ENCODE peak calls at places on chromosomes 12 and 14, in six cellular contexts. J, K, N, D, A and T are unnamed samples.

GRCh38 chr12:59820594-59821011 is 224.8 kb downstream of the SLC16A7 start:
- DNase-seq in N (no peak), A (no peak), D (no peak), K (no peak), J (no peak), T (no peak)

GRCh38 chr12:68358532-68359485 is 26.6 kb upstream of the MDM1 start:
- DNase-seq in D (peak), N (peak), J (peak), A (peak), K (no peak), T (no peak)

GRCh38 chr14:100025111-100025510 is 40.1 kb upstream of the EVL start:
- DNase-seq in N (no peak), K (no peak), J (peak), A (peak), D (peak), T (no peak)

GRCh38 chr12:2306012-2306411 is 253.2 kb downstream of the CACNA1C start:
- DNase-seq in A (no peak), J (no peak), D (no peak), N (no peak), K (no peak), T (no peak)

GRCh38 chr12:116199160-116199559 is 78.3 kb downstream of the MED13L start:
- DNase-seq in A (no peak), N (no peak), J (no peak), D (no peak), K (no peak), T (no peak)

GRCh38 chr12:45235087-45236025 is 19.5 kb downstream of the ANO6 start:
- DNase-seq in N (no peak), K (no peak), D (peak), A (no peak), J (no peak), T (no peak)

GRCh38 chr14:83172363-83172762 is 1638.7 kb upstream of the SEL1L start:
- DNase-seq in K (no peak), A (no peak), J (peak), N (no peak), D (peak), T (no peak)

GRCh38 chr12:6224550-6224949 is 24.4 kb downstream of the CD9 start:
- DNase-seq in A (no peak), K (peak), J (no peak), N (no peak), D (peak), T (no peak)

GRCh38 chr12:10069099-10069498 is 29.7 kb downstream of the CLEC1A start:
- DNase-seq in J (no peak), D (no peak), N (no peak), K (no peak), A (no peak), T (no peak)

GRCh38 chr12:40192704-40193255 is 32.0 kb upstream of the LRRK2 start:
- DNase-seq in N (no peak), A (peak), D (no peak), J (no peak), K (no peak), T (no peak)

GRCh38 chr14:68285421-68286179 is 466.0 kb downstream of the RAD51B start:
- DNase-seq in K (no peak), N (peak), J (no peak), A (peak), D (no peak), T (no peak)

GRCh38 chr14:32821989-32822653 is 116.6 kb upstream of the NPAS3 start:
- DNase-seq in N (no peak), K (no peak), J (no peak), A (no peak), D (no peak), T (no peak)

GRCh38 chr14:35285991-35286564 is 6.1 kb upstream of the PSMA6 start:
- DNase-seq in J (no peak), K (no peak), D (no peak), A (peak), N (no peak), T (no peak)

GRCh38 chr14:25375639-25376038 is 325.7 kb upstream of the STXBP6 start:
- DNase-seq in J (no peak), A (no peak), D (no peak), K (no peak), N (no peak), T (no peak)

GRCh38 chr12:76901628-76902386 is 23.0 kb upstream of the CSRP2 start:
- DNase-seq in A (no peak), N (no peak), J (no peak), K (no peak), D (no peak), T (no peak)

GRCh38 chr14:104009297-104009696 is 67.0 kb upstream of the RD3L start:
- DNase-seq in K (no peak), D (no peak), A (no peak), J (no peak), N (no peak), T (no peak)

GRCh38 chr12:1936406-1937320 is 18.2 kb upstream of the CACNA2D4 start:
- DNase-seq in J (no peak), D (peak), A (no peak), N (no peak), K (peak), T (no peak)

GRCh38 chr12:91138337-91138905 is 27.1 kb upstream of the LUM start:
- DNase-seq in A (no peak), N (no peak), J (no peak), D (no peak), K (no peak), T (no peak)

GRCh38 chr12:55060470-55060869 is 40.7 kb downstream of the NEUROD4 start:
- DNase-seq in J (no peak), N (no peak), A (peak), D (no peak), K (no peak), T (no peak)

GRCh38 chr14:101442451-101442850 is 118.8 kb upstream of the DIO3 start:
- DNase-seq in J (no peak), K (no peak), A (peak), D (no peak), N (peak), T (no peak)

GRCh38 chr14:55889124-55889523 is 229.1 kb upstream of the PELI2 start:
- DNase-seq in K (peak), N (no peak), A (no peak), J (no peak), D (no peak), T (no peak)

GRCh38 chr14:53187921-53188463 is 34.9 kb upstream of the DDHD1 start:
- DNase-seq in K (no peak), D (no peak), A (no peak), N (no peak), J (no peak), T (no peak)

GRCh38 chr12:124506145-124506831 is 61.1 kb downstream of the NCOR2 start:
- DNase-seq in K (no peak), N (no peak), D (no peak), A (no peak), J (no peak), T (no peak)

GRCh38 chr14:23416801-23417200 is 8.7 kb upstream of the MYH6 start:
- DNase-seq in J (no peak), D (no peak), K (no peak), A (no peak), N (no peak), T (no peak)

GRCh38 chr14:97705976-97706375 is 908.8 kb downstream of the VRK1 start:
- DNase-seq in D (no peak), A (peak), N (peak), K (no peak), J (no peak), T (no peak)

GRCh38 chr12:70254225-70254624 is 11.0 kb downstream of the CNOT2 start:
- DNase-seq in K (no peak), A (no peak), D (no peak), N (no peak), J (no peak), T (no peak)

GRCh38 chr14:35286707-35287106 is 5.5 kb upstream of the PSMA6 start:
- DNase-seq in D (no peak), K (no peak), A (peak), J (no peak), N (no peak), T (no peak)

GRCh38 chr12:105741786-105742566 is 396.8 kb downstream of the NUAK1 start:
- DNase-seq in N (no peak), J (no peak), A (no peak), K (no peak), D (no peak), T (no peak)

GRCh38 chr14:103334644-103335603 is 887 bp downstream of the EIF5 start:
- DNase-seq in K (no peak), A (peak), D (peak), N (peak), J (peak), T (peak)

GRCh38 chr14:58844544-58844943 is 206.8 kb downstream of the DACT1 start:
- DNase-seq in J (no peak), D (no peak), K (peak), N (no peak), A (no peak), T (no peak)

GRCh38 chr12:116044181-116044580 is 233.3 kb downstream of the MED13L start:
- DNase-seq in K (no peak), A (no peak), J (no peak), N (no peak), D (no peak), T (no peak)